ENCODE peak calls at places on chromosomes 1 and 21, in ten cellular contexts. X, J, B, S, G, M, Y, T, E and I are unnamed samples.

GRCh38 chr1:31405578-31406245 is 7.3 kb upstream of the SERINC2 start:
- DNase-seq in X (no peak), J (no peak), B (no peak), S (no peak), G (no peak), M (no peak), Y (no peak), T (no peak), E (no peak), I (no peak)

GRCh38 chr1:175000697-175001187 is 995 bp downstream of the CACYBP start:
- DNase-seq in X (no peak), J (no peak), B (no peak), S (peak; percentile 51), G (no peak), M (no peak), Y (no peak), T (no peak), E (no peak), I (no peak)

GRCh38 chr21:45865106-45865835 is 116.3 kb upstream of the COL6A1 start:
- DNase-seq in X (no peak), J (no peak), B (no peak), S (no peak), G (no peak), M (no peak), Y (no peak), T (no peak), E (no peak), I (no peak)

GRCh38 chr1:32903991-32904776 is 3.0 kb upstream of the TMEM54 start:
- DNase-seq in X (no peak), J (no peak), B (no peak), S (no peak), G (no peak), M (no peak), Y (no peak), T (peak; percentile 86), E (no peak), I (no peak)

GRCh38 chr1:236101233-236102200 is 36.6 kb upstream of the NID1 start:
- DNase-seq in X (no peak), J (no peak), B (no peak), S (no peak), G (no peak), M (no peak), Y (no peak), T (no peak), E (no peak), I (no peak)

GRCh38 chr1:6248161-6248776 is 4.3 kb downstream of the HES3 start:
- DNase-seq in X (no peak), J (no peak), B (no peak), S (no peak), G (no peak), M (no peak), Y (no peak), T (no peak), E (no peak), I (no peak)

GRCh38 chr1:235327559-235328270 is at the start of gene ARID4B:
- DNase-seq in X (peak; percentile 95), J (no peak), B (peak; percentile 94), S (no peak), G (no peak), M (no peak), Y (no peak), T (no peak), E (no peak), I (no peak)

GRCh38 chr1:231691618-231692259 is 65.1 kb downstream of the DISC1 start:
- DNase-seq in X (no peak), J (peak; percentile 15), B (peak; percentile 77), S (no peak), G (peak; percentile 78), M (peak; percentile 38), Y (peak; percentile 31), T (no peak), E (peak; percentile 7), I (no peak)

GRCh38 chr1:27878038-27878437 is 5.7 kb downstream of the THEMIS2 start:
- DNase-seq in X (peak; percentile 33), J (no peak), B (no peak), S (no peak), G (no peak), M (no peak), Y (no peak), T (no peak), E (no peak), I (no peak)

GRCh38 chr1:204858381-204858821 is 12.3 kb upstream of the NFASC start:
- DNase-seq in X (no peak), J (no peak), B (no peak), S (no peak), G (peak; percentile 49), M (no peak), Y (no peak), T (no peak), E (no peak), I (no peak)

GRCh38 chr1:9080704-9081291 is 11.4 kb upstream of the SLC2A5 start:
- DNase-seq in X (no peak), J (peak; percentile 10), B (no peak), S (no peak), G (no peak), M (no peak), Y (no peak), T (no peak), E (no peak), I (no peak)

GRCh38 chr21:17802568-17802967 is 16.6 kb downstream of the C21orf91 start:
- DNase-seq in X (no peak), J (no peak), B (no peak), S (no peak), G (no peak), M (no peak), Y (no peak), T (no peak), E (no peak), I (no peak)

DNA sequence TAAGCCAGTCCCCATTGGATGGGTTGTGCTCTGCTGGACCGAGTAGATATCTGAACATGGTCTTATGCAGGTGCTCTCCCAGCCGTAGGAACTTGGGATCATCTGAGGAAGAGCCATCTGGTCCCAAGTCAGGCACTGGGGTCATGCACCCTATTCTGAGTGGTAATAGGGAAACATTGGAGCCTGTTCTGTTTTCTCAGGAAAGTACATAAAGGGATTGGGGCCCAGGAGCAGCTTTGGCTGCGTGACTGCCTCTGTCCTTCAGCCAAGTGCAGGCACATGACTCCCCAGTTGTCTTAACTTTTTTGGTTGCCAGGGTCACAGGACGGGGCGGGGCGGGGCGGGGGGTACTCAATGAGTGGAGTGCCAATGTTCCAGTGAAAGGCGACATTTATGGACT is 11.5 kb downstream of the PFKFB2 start:
- DNase-seq in X (no peak), J (no peak), B (no peak), S (no peak), G (no peak), M (no peak), Y (no peak), T (no peak), E (no peak), I (no peak)
- H3K4me1 ChIP-seq in X (peaks cover 26% of the 10 kb centered on the region), J (no peaks in the 10 kb centered on the region), B (no peaks in the 10 kb centered on the region), S (no peaks in the 10 kb centered on the region), G (no peaks in the 10 kb centered on the region), M (no peaks in the 10 kb centered on the region), Y (peaks cover 21% of the 10 kb centered on the region), T (peaks cover 19% of the 10 kb centered on the region), E (no peaks in the 10 kb centered on the region), I (no peaks in the 10 kb centered on the region)

GRCh38 chr1:155944396-155944728 is 2.9 kb downstream of the RXFP4 start:
- DNase-seq in X (peak; percentile 75), J (no peak), B (no peak), S (no peak), G (no peak), M (no peak), Y (no peak), T (no peak), E (no peak), I (no peak)

GRCh38 chr1:155947292-155947691 is 5.9 kb downstream of the RXFP4 start:
- DNase-seq in X (peak; percentile 58), J (no peak), B (no peak), S (no peak), G (no peak), M (no peak), Y (no peak), T (no peak), E (no peak), I (no peak)

GRCh38 chr1:155946633-155947219 is 5.3 kb downstream of the RXFP4 start:
- DNase-seq in X (peak; percentile 8), J (no peak), B (no peak), S (no peak), G (no peak), M (no peak), Y (no peak), T (no peak), E (no peak), I (no peak)

GRCh38 chr1:155950829-155951228 is 9.4 kb downstream of the RXFP4 start:
- DNase-seq in X (peak; percentile 74), J (no peak), B (no peak), S (no peak), G (no peak), M (no peak), Y (no peak), T (no peak), E (no peak), I (no peak)

GRCh38 chr1:155947741-155948140 is 6.3 kb downstream of the RXFP4 start:
- DNase-seq in X (peak; percentile 68), J (no peak), B (no peak), S (no peak), G (no peak), M (no peak), Y (no peak), T (no peak), E (no peak), I (no peak)
- TF ChIP-seq POLR2AphosphoS5 in X (no peak), J (no peak), B (no peak), S (no peak), G (no peak), M (no peak), Y (no peak), T (no peak), E (no peak), I (no peak)

GRCh38 chr1:218485241-218485928 is 140.2 kb downstream of the TGFB2 start:
- DNase-seq in X (no peak), J (no peak), B (no peak), S (no peak), G (no peak), M (no peak), Y (no peak), T (no peak), E (no peak), I (no peak)
- H3K4me1 ChIP-seq in X (no peaks in the 10 kb centered on the region), J (peaks cover 33% of the 10 kb centered on the region), B (no peaks in the 10 kb centered on the region), S (peaks cover 19% of the 10 kb centered on the region), G (peaks cover 6% of the 10 kb centered on the region), M (no peaks in the 10 kb centered on the region), Y (no peaks in the 10 kb centered on the region), T (peaks cover 4% of the 10 kb centered on the region), E (peaks cover 21% of the 10 kb centered on the region), I (no peaks in the 10 kb centered on the region)

DNA sequence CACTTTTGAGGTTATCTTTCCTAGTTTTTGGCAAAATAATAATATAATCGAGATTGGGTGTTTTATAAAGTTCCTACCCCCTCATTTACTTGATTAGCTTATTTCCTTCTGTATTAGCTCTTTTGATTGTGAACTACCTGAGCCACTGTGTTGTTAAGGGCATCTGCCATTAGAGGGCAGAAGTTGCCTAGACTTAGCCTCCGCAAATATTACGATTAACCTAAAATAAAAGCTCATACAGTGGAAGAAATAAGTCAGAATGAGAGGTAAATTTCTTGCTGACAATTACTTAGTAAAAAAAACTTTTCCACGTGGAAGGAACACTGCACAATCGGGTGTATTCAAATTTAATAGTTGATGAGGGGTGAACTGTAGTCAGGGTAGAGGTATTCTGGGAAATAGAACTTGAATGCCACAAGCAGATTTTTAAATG is 2.3 kb downstream of the H3-3A start:
- DNase-seq in X (no peak), J (no peak), B (no peak), S (peak; percentile 76), G (peak; percentile 70), M (no peak), Y (peak; percentile 56), T (peak; percentile 58), E (no peak), I (no peak)
- TF ChIP-seq POLR2AphosphoS5 in X (no peak), J (no peak), B (no peak), S (no peak), G (no peak), M (no peak), Y (no peak), T (no peak), E (no peak), I (no peak)

GRCh38 chr1:12603224-12603623 is 14.8 kb downstream of the DHRS3 start:
- DNase-seq in X (no peak), J (no peak), B (no peak), S (peak; percentile 31), G (no peak), M (no peak), Y (no peak), T (no peak), E (no peak), I (no peak)
- H3K4me1 ChIP-seq in X (peaks cover 75% of the 10 kb centered on the region), J (peaks cover 79% of the 10 kb centered on the region), B (peaks cover 43% of the 10 kb centered on the region), S (peaks cover 48% of the 10 kb centered on the region), G (peaks cover 42% of the 10 kb centered on the region), M (peaks cover 11% of the 10 kb centered on the region), Y (peaks cover 94% of the 10 kb centered on the region), T (peaks cover 45% of the 10 kb centered on the region), E (peaks cover 74% of the 10 kb centered on the region), I (peaks cover 23% of the 10 kb centered on the region)